ENCODE peak calls at places on chromosomes 1 and 21, in four cellular contexts. P is tibial artery; R is NCI-H460; D is stimulated activated CD8-positive, alpha-beta memory T cell treated with anti-CD3 and anti-CD28 coated beads, Interleukin-7, amount 100 ng/mL, for 4 hours. Z is an unnamed sample.

GRCh38 chr1:216826629-216827028 is 103.4 kb upstream of the ESRRG start:
- DNase-seq in R (no peak), D (no peak), P (no peak), Z (no peak)

GRCh38 chr1:31413405-31414005 is 492 bp downstream of the SERINC2 start:
- DNase-seq in P (peak), D (no peak), R (peak), Z (peak)

GRCh38 chr1:19260211-19261138 is 8.9 kb downstream of the MRTO4 start:
- DNase-seq in D (no peak), P (no peak), R (no peak), Z (no peak)

GRCh38 chr1:2413495-2414296 is 1.3 kb upstream of the PEX10 start:
- DNase-seq in D (no peak), R (no peak), P (no peak), Z (no peak)

GRCh38 chr1:119680723-119681122 is 31.0 kb upstream of the PHGDH start:
- DNase-seq in D (no peak), P (no peak), R (no peak), Z (no peak)

GRCh38 chr1:179142889-179143299 is 61.0 kb downstream of the TOR3A start:
- DNase-seq in P (no peak), R (peak), D (no peak), Z (no peak)

GRCh38 chr1:168636642-168637111 is 60.3 kb downstream of the XCL1 start:
- DNase-seq in D (no peak), R (no peak), P (peak), Z (no peak)

GRCh38 chr1:167435484-167435883 is 82.8 kb downstream of the CD247 start:
- DNase-seq in P (no peak), D (no peak), R (no peak), Z (no peak)

GRCh38 chr21:36125513-36126121 is 9.3 kb upstream of the CBR3 start:
- DNase-seq in D (peak), P (no peak), R (no peak), Z (no peak)